ENCODE peak calls at places on chromosomes 5 and 9, in four cellular contexts. One of them, this sample, is unnamed.

GRCh38 chr9:37952731-37953130 is 48.8 kb upstream of the SLC25A51 start:
- DNase-seq in stomach: no peak
- DNase-seq in NCI-H1105: no peak
- DNase-seq in stimulated activated CD4-positive, alpha-beta T cell treated with anti-CD3 and anti-CD28 coated beads, TNF-alpha, amount 100 ng/mL, for 1 hour: no peak
- DNase-seq in this sample: no peak

GRCh38 chr5:169344629-169345028 is 43.7 kb upstream of the SLIT3 start:
- DNase-seq in NCI-H1105: no peak
- DNase-seq in stomach: no peak
- DNase-seq in stimulated activated CD4-positive, alpha-beta T cell treated with anti-CD3 and anti-CD28 coated beads, TNF-alpha, amount 100 ng/mL, for 1 hour: no peak
- DNase-seq in this sample: no peak

GRCh38 chr9:116318463-116319271 is 165.1 kb downstream of the PAPPA start:
- DNase-seq in NCI-H1105: no peak
- DNase-seq in stomach: no peak
- DNase-seq in stimulated activated CD4-positive, alpha-beta T cell treated with anti-CD3 and anti-CD28 coated beads, TNF-alpha, amount 100 ng/mL, for 1 hour: no peak
- DNase-seq in this sample: no peak

GRCh38 chr9:36987891-36988290 is 46.2 kb downstream of the PAX5 start:
- DNase-seq in stomach: no peak
- DNase-seq in stimulated activated CD4-positive, alpha-beta T cell treated with anti-CD3 and anti-CD28 coated beads, TNF-alpha, amount 100 ng/mL, for 1 hour: no peak
- DNase-seq in NCI-H1105: no peak
- DNase-seq in this sample: no peak

GRCh38 chr5:149349382-149349781 is 4.1 kb downstream of the GRPEL2 start:
- DNase-seq in stimulated activated CD4-positive, alpha-beta T cell treated with anti-CD3 and anti-CD28 coated beads, TNF-alpha, amount 100 ng/mL, for 1 hour: no peak
- DNase-seq in NCI-H1105: no peak
- DNase-seq in stomach: no peak
- DNase-seq in this sample: no peak

GRCh38 chr9:124426361-124426760 is 11.1 kb upstream of the PSMB7 start:
- DNase-seq in stimulated activated CD4-positive, alpha-beta T cell treated with anti-CD3 and anti-CD28 coated beads, TNF-alpha, amount 100 ng/mL, for 1 hour: no peak
- DNase-seq in NCI-H1105: no peak
- DNase-seq in stomach: no peak
- DNase-seq in this sample: no peak

GRCh38 chr9:101476576-101477208 is 41.1 kb upstream of the ALDOB start:
- DNase-seq in NCI-H1105: no peak
- DNase-seq in stimulated activated CD4-positive, alpha-beta T cell treated with anti-CD3 and anti-CD28 coated beads, TNF-alpha, amount 100 ng/mL, for 1 hour: no peak
- DNase-seq in stomach: no peak
- DNase-seq in this sample: no peak

GRCh38 chr9:123771690-123772089 is 158.2 kb downstream of the DENND1A start:
- DNase-seq in stomach: no peak
- DNase-seq in NCI-H1105: no peak
- DNase-seq in stimulated activated CD4-positive, alpha-beta T cell treated with anti-CD3 and anti-CD28 coated beads, TNF-alpha, amount 100 ng/mL, for 1 hour: no peak
- DNase-seq in this sample: no peak

GRCh38 chr5:158621381-158621780 is 478.3 kb downstream of the EBF1 start:
- DNase-seq in stimulated activated CD4-positive, alpha-beta T cell treated with anti-CD3 and anti-CD28 coated beads, TNF-alpha, amount 100 ng/mL, for 1 hour: no peak
- DNase-seq in stomach: no peak
- DNase-seq in NCI-H1105: no peak
- DNase-seq in this sample: no peak

GRCh38 chr5:180211761-180212035 is 2.7 kb upstream of the RASGEF1C start:
- DNase-seq in stomach: no peak
- DNase-seq in NCI-H1105: no peak
- DNase-seq in stimulated activated CD4-positive, alpha-beta T cell treated with anti-CD3 and anti-CD28 coated beads, TNF-alpha, amount 100 ng/mL, for 1 hour: no peak
- DNase-seq in this sample: no peak

GRCh38 chr5:56612759-56613158 is 202.6 kb upstream of the MAP3K1 start:
- DNase-seq in NCI-H1105: no peak
- DNase-seq in stimulated activated CD4-positive, alpha-beta T cell treated with anti-CD3 and anti-CD28 coated beads, TNF-alpha, amount 100 ng/mL, for 1 hour: no peak
- DNase-seq in stomach: no peak
- DNase-seq in this sample: no peak

GRCh38 chr5:65811004-65811403 is 89.0 kb downstream of the NLN start:
- DNase-seq in stomach: no peak
- DNase-seq in NCI-H1105: no peak
- DNase-seq in stimulated activated CD4-positive, alpha-beta T cell treated with anti-CD3 and anti-CD28 coated beads, TNF-alpha, amount 100 ng/mL, for 1 hour: no peak
- DNase-seq in this sample: no peak

GRCh38 chr9:75683591-75683990 is 206.9 kb upstream of the PCSK5 start:
- DNase-seq in stimulated activated CD4-positive, alpha-beta T cell treated with anti-CD3 and anti-CD28 coated beads, TNF-alpha, amount 100 ng/mL, for 1 hour: no peak
- DNase-seq in stomach: no peak
- DNase-seq in NCI-H1105: no peak
- DNase-seq in this sample: no peak

GRCh38 chr9:87336914-87337333 is 160.7 kb upstream of the DAPK1 start:
- DNase-seq in stomach: peak; percentile 60
- DNase-seq in stimulated activated CD4-positive, alpha-beta T cell treated with anti-CD3 and anti-CD28 coated beads, TNF-alpha, amount 100 ng/mL, for 1 hour: no peak
- DNase-seq in NCI-H1105: peak; percentile 68
- DNase-seq in this sample: no peak

GRCh38 chr9:70466976-70467551 is 52.6 kb upstream of the KLF9 start:
- DNase-seq in NCI-H1105: no peak
- DNase-seq in stomach: no peak
- DNase-seq in stimulated activated CD4-positive, alpha-beta T cell treated with anti-CD3 and anti-CD28 coated beads, TNF-alpha, amount 100 ng/mL, for 1 hour: peak; percentile 15
- DNase-seq in this sample: peak; percentile 21

GRCh38 chr5:147431586-147431985 is 78.3 kb downstream of the DPYSL3 start:
- DNase-seq in stomach: no peak
- DNase-seq in stimulated activated CD4-positive, alpha-beta T cell treated with anti-CD3 and anti-CD28 coated beads, TNF-alpha, amount 100 ng/mL, for 1 hour: no peak
- DNase-seq in NCI-H1105: no peak
- DNase-seq in this sample: no peak

GRCh38 chr9:131678499-131679111 is 61.3 kb downstream of the RAPGEF1 start:
- DNase-seq in stimulated activated CD4-positive, alpha-beta T cell treated with anti-CD3 and anti-CD28 coated beads, TNF-alpha, amount 100 ng/mL, for 1 hour: peak; percentile 45
- DNase-seq in stomach: peak; percentile 68
- DNase-seq in NCI-H1105: no peak
- DNase-seq in this sample: peak; percentile 82

GRCh38 chr5:140631831-140632365 is 1.1 kb downstream of the CD14 start:
- DNase-seq in NCI-H1105: peak; percentile 53
- DNase-seq in stomach: no peak
- DNase-seq in stimulated activated CD4-positive, alpha-beta T cell treated with anti-CD3 and anti-CD28 coated beads, TNF-alpha, amount 100 ng/mL, for 1 hour: peak; percentile 10
- DNase-seq in this sample: peak; percentile 32

GRCh38 chr5:19853616-19854240 is 134.3 kb downstream of the CDH18 start:
- DNase-seq in NCI-H1105: no peak
- DNase-seq in stimulated activated CD4-positive, alpha-beta T cell treated with anti-CD3 and anti-CD28 coated beads, TNF-alpha, amount 100 ng/mL, for 1 hour: no peak
- DNase-seq in stomach: no peak
- DNase-seq in this sample: no peak

GRCh38 chr5:73311291-73312110 is 137.1 kb downstream of the FOXD1 start:
- DNase-seq in NCI-H1105: no peak
- DNase-seq in stimulated activated CD4-positive, alpha-beta T cell treated with anti-CD3 and anti-CD28 coated beads, TNF-alpha, amount 100 ng/mL, for 1 hour: no peak
- DNase-seq in stomach: no peak
- DNase-seq in this sample: no peak

GRCh38 chr5:159440948-159441347 is 110.7 kb upstream of the IL12B start:
- DNase-seq in stomach: no peak
- DNase-seq in NCI-H1105: no peak
- DNase-seq in stimulated activated CD4-positive, alpha-beta T cell treated with anti-CD3 and anti-CD28 coated beads, TNF-alpha, amount 100 ng/mL, for 1 hour: no peak
- DNase-seq in this sample: no peak

GRCh38 chr9:109518621-109519335 is 20.7 kb upstream of the PTPN3 start:
- DNase-seq in stimulated activated CD4-positive, alpha-beta T cell treated with anti-CD3 and anti-CD28 coated beads, TNF-alpha, amount 100 ng/mL, for 1 hour: no peak
- DNase-seq in NCI-H1105: no peak
- DNase-seq in stomach: peak; percentile 44
- DNase-seq in this sample: no peak

GRCh38 chr9:104991144-104991953 is 63.4 kb upstream of the ABCA1 start:
- DNase-seq in stimulated activated CD4-positive, alpha-beta T cell treated with anti-CD3 and anti-CD28 coated beads, TNF-alpha, amount 100 ng/mL, for 1 hour: peak; percentile 67
- DNase-seq in stomach: peak; percentile 94
- DNase-seq in NCI-H1105: peak; percentile 75
- DNase-seq in this sample: peak; percentile 80

GRCh38 chr5:169545762-169546161 is 37.8 kb upstream of the SPDL1 start:
- DNase-seq in stomach: no peak
- DNase-seq in stimulated activated CD4-positive, alpha-beta T cell treated with anti-CD3 and anti-CD28 coated beads, TNF-alpha, amount 100 ng/mL, for 1 hour: no peak
- DNase-seq in NCI-H1105: no peak
- DNase-seq in this sample: no peak

GRCh38 chr5:76716456-76717157 is 681 bp downstream of the F2R start:
- DNase-seq in NCI-H1105: no peak
- DNase-seq in stimulated activated CD4-positive, alpha-beta T cell treated with anti-CD3 and anti-CD28 coated beads, TNF-alpha, amount 100 ng/mL, for 1 hour: no peak
- DNase-seq in stomach: no peak
- DNase-seq in this sample: peak; percentile 24

GRCh38 chr9:91800473-91800872 is 149.6 kb downstream of the ROR2 start:
- DNase-seq in stomach: no peak
- DNase-seq in stimulated activated CD4-positive, alpha-beta T cell treated with anti-CD3 and anti-CD28 coated beads, TNF-alpha, amount 100 ng/mL, for 1 hour: no peak
- DNase-seq in NCI-H1105: no peak
- DNase-seq in this sample: no peak

GRCh38 chr9:88828018-88828417 is 163.2 kb upstream of the S1PR3 start:
- DNase-seq in stomach: no peak
- DNase-seq in NCI-H1105: no peak
- DNase-seq in stimulated activated CD4-positive, alpha-beta T cell treated with anti-CD3 and anti-CD28 coated beads, TNF-alpha, amount 100 ng/mL, for 1 hour: no peak
- DNase-seq in this sample: no peak

GRCh38 chr9:88915916-88916315 is 75.4 kb upstream of the S1PR3 start:
- DNase-seq in NCI-H1105: no peak
- DNase-seq in stomach: no peak
- DNase-seq in stimulated activated CD4-positive, alpha-beta T cell treated with anti-CD3 and anti-CD28 coated beads, TNF-alpha, amount 100 ng/mL, for 1 hour: no peak
- DNase-seq in this sample: no peak

GRCh38 chr9:127020526-127021078 is 101.8 kb downstream of the ANGPTL2 start:
- DNase-seq in stomach: no peak
- DNase-seq in stimulated activated CD4-positive, alpha-beta T cell treated with anti-CD3 and anti-CD28 coated beads, TNF-alpha, amount 100 ng/mL, for 1 hour: no peak
- DNase-seq in NCI-H1105: no peak
- DNase-seq in this sample: no peak

GRCh38 chr9:35859310-35859994 is 10.7 kb downstream of the OR13J1 start:
- DNase-seq in NCI-H1105: peak; percentile 30
- DNase-seq in stimulated activated CD4-positive, alpha-beta T cell treated with anti-CD3 and anti-CD28 coated beads, TNF-alpha, amount 100 ng/mL, for 1 hour: no peak
- DNase-seq in stomach: peak; percentile 27
- DNase-seq in this sample: no peak

GRCh38 chr5:96492654-96493053 is 59.6 kb upstream of the PCSK1 start:
- DNase-seq in stomach: no peak
- DNase-seq in NCI-H1105: no peak
- DNase-seq in stimulated activated CD4-positive, alpha-beta T cell treated with anti-CD3 and anti-CD28 coated beads, TNF-alpha, amount 100 ng/mL, for 1 hour: no peak
- DNase-seq in this sample: no peak

GRCh38 chr5:62790348-62790747 is 211.7 kb downstream of the LRRC70 start:
- DNase-seq in stomach: no peak
- DNase-seq in NCI-H1105: no peak
- DNase-seq in stimulated activated CD4-positive, alpha-beta T cell treated with anti-CD3 and anti-CD28 coated beads, TNF-alpha, amount 100 ng/mL, for 1 hour: no peak
- DNase-seq in this sample: no peak

GRCh38 chr5:78547731-78548189 is 100.8 kb downstream of the LHFPL2 start:
- DNase-seq in stomach: no peak
- DNase-seq in stimulated activated CD4-positive, alpha-beta T cell treated with anti-CD3 and anti-CD28 coated beads, TNF-alpha, amount 100 ng/mL, for 1 hour: no peak
- DNase-seq in NCI-H1105: no peak
- DNase-seq in this sample: no peak

GRCh38 chr5:147168578-147169327 is 66.1 kb upstream of the STK32A start:
- DNase-seq in stimulated activated CD4-positive, alpha-beta T cell treated with anti-CD3 and anti-CD28 coated beads, TNF-alpha, amount 100 ng/mL, for 1 hour: no peak
- DNase-seq in stomach: no peak
- DNase-seq in NCI-H1105: no peak
- DNase-seq in this sample: no peak